ENCODE peak calls at places on chromosomes 16 and 17, in five cellular contexts. E is HCT116, K is H1, N is transverse colon, D is endothelial cell of umbilical vein. F is an unnamed sample.
A peak's percentile ranks its signal among the peaks of the same experiment; 100 is the strongest.

GRCh38 chr16:57614546-57615343 is 13.7 kb upstream of the ADGRG1 start:
- DNase-seq in E (no peak), K (peak; percentile 38), N (no peak), D (no peak), F (peak; percentile 39)

GRCh38 chr17:17830740-17831207 is 6.0 kb downstream of the SREBF1 start:
- DNase-seq in E (no peak), K (no peak), N (peak; percentile 66), D (no peak), F (no peak)

GRCh38 chr16:68921654-68922053 is 78.3 kb downstream of the TANGO6 start:
- DNase-seq in E (peak; percentile 98), K (no peak), N (peak; percentile 38), D (no peak), F (no peak)

GRCh38 chr17:64781394-64781793 is 119.3 kb upstream of the SMURF2 start:
- DNase-seq in E (no peak), K (peak; percentile 73), N (peak; percentile 75), D (peak; percentile 51), F (peak; percentile 77)

GRCh38 chr16:79769320-79770243 is 169.0 kb upstream of the MAF start:
- DNase-seq in E (no peak), K (no peak), N (no peak), D (no peak), F (no peak)

GRCh38 chr17:57889892-57890856 is 40.3 kb upstream of the MRPS23 start:
- DNase-seq in E (peak; percentile 67), K (no peak), N (peak; percentile 69), D (peak; percentile 72), F (peak; percentile 97)

GRCh38 chr17:44269118-44269794 is 1.3 kb upstream of the SLC4A1 start:
- DNase-seq in E (no peak), K (no peak), N (no peak), D (no peak), F (no peak)

GRCh38 chr17:70239391-70239826 is 70.1 kb downstream of the KCNJ2 start:
- DNase-seq in E (no peak), K (no peak), N (no peak), D (peak; percentile 73), F (no peak)

GRCh38 chr16:55475919-55476318 is 3.1 kb upstream of the MMP2 start:
- DNase-seq in E (no peak), K (no peak), N (no peak), D (no peak), F (no peak)

GRCh38 chr17:30939059-30939689 is 17.4 kb downstream of the ADAP2 start:
- DNase-seq in E (no peak), K (no peak), N (no peak), D (no peak), F (no peak)
- H3K4me1 ChIP-seq in E (no peaks in the 10 kb centered on the region), K (no peaks in the 10 kb centered on the region), N (no peaks in the 10 kb centered on the region), D (no peaks in the 10 kb centered on the region), F (no peaks in the 10 kb centered on the region)

GRCh38 chr17:78172284-78173024 is 4.1 kb downstream of the SYNGR2 start:
- DNase-seq in E (no peak), K (peak; percentile 61), N (peak; percentile 89), D (peak; percentile 21), F (no peak)

GRCh38 chr17:78173025-78173715 is 4.8 kb downstream of the SYNGR2 start:
- DNase-seq in E (no peak), K (no peak), N (peak; percentile 68), D (no peak), F (no peak)

GRCh38 chr17:78175643-78175981 is 7.2 kb downstream of the SYNGR2 start:
- DNase-seq in E (no peak), K (no peak), N (no peak), D (no peak), F (no peak)

GRCh38 chr17:78174870-78175642 is 6.7 kb downstream of the SYNGR2 start:
- DNase-seq in E (no peak), K (peak; percentile 68), N (peak; percentile 62), D (no peak), F (no peak)

DNA sequence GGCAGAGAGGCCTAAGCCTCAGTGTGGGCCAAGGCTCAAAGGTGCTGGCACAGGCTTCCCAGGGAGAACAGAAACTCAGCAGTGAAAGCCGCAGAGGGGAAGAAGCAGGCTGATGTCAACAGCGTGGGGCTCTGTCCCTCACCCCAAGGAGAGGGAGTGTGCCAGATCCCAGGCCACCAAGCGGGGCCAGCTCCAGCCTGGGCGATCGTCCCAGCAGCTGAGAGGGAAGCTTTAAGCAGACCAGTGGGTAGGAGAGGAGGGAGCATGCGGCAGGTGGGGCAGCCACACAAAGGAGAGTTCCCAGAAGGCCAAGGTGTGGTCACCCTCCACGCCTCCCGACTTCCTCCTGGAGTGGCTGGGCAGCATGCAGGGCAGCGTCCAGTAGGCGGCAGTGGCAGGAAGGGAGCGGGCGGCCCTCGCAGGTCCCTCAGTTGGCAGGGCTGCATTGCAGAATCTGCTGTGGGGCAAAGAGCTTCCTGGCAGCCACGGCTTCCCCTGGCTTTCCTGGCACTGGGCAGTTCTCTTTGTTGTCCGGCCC is 6.0 kb downstream of the SYNGR2 start:
- DNase-seq in E (no peak), K (no peak), N (peak; percentile 91), D (peak; percentile 73), F (peak; percentile 85)
- TF ChIP-seq POLR2A in E (no peak), K (no peak), N (peak; percentile 85), D (no peak), F (no peak)

DNA sequence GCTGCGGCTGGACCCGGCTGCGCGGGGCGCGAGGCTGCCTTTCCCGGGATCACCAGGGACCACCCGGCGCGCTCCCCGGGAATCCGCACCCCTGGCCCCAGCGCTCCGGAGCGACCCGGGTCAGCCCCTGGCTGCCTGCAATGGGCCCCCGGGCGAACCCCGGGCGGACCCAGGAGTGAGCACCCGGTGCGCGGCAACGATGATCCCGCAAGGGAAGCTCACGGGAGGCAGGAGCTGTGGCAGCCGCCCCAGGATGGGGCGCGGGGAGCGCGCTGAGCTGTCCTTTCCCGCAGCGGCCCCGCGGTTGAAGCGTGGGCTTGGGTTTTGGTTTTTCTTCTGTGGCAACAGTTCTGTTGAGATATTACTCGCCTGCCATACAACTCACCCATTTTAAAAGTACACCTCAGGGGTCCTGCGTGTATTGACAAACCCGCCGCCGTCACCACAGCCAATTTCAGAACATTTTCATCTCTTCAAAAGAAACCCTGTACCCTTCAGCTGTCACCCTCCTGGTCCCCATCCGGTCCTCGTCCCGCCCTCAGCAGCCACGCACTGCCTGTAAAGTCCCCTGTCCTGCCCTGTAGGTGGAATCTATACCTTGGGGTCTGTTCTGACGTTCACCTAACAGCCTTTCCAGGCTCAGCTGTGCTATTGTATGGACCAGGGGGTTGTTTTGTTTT is 12.8 kb downstream of the CHMP6 start:
- DNase-seq in E (no peak), K (no peak), N (no peak), D (no peak), F (no peak)
- H3K27me3 ChIP-seq in E (peaks cover 12% of the 10 kb centered on the region), K (peaks cover 18% of the 10 kb centered on the region), N (peaks cover 33% of the 10 kb centered on the region), D (peaks cover 19% of the 10 kb centered on the region), F (peaks cover 16% of the 10 kb centered on the region)

GRCh38 chr17:47725446-47726109 is 7.5 kb upstream of the TBX21 start:
- DNase-seq in E (no peak), K (no peak), N (no peak), D (no peak), F (no peak)
- H3K4me1 ChIP-seq in E (peaks cover 11% of the 10 kb centered on the region), K (peaks cover 12% of the 10 kb centered on the region), N (no peaks in the 10 kb centered on the region), D (no peaks in the 10 kb centered on the region), F (peaks cover 12% of the 10 kb centered on the region)

DNA sequence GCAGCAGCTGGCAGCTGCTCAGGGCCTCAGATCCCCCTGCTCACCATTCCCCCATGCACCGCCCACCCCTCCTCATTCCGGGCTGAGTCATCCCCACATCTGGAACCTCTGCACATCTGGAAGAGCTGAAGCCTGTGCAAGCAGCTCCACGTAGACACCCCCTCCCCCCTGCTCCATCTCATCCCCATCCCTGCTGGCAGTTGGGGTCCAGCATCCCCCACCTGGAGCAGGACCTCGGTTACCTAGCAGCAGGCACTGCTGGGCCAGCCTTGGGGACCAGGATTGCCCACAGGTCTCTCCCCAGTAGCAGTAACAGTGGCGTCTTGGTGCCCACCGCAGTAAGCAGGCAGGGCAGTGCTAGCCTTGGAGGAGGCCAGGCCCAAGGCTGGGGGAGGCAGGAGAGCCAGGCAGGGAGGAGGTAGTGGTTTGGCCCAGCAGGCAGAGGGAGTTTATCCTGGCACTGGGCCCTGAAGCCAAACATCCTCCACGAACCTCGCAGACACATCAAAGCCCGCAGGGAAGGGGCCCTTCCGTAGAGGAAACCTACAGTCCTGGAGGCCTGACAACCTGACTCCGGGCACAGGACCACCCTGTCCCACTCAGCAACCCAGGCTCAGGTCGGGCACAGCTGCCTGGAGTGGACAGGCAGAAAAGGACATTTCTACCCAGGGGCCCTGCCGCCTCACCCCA is 7.7 kb upstream of the TMEM92 start:
- DNase-seq in E (no peak), K (peak; percentile 43), N (peak; percentile 39), D (peak; percentile 59), F (peak; percentile 91)
- TF ChIP-seq POLR2A in E (no peak), K (no peak), N (no peak), D (no peak), F (no peak)

GRCh38 chr16:3045758-3046505 is 429 bp upstream of the MMP25 start:
- DNase-seq in E (no peak), K (no peak), N (peak; percentile 37), D (no peak), F (no peak)
- H3K27me3 ChIP-seq in E (no peaks in the 10 kb centered on the region), K (no peaks in the 10 kb centered on the region), N (peaks cover 87% of the 10 kb centered on the region), D (peaks cover 18% of the 10 kb centered on the region), F (peaks cover 73% of the 10 kb centered on the region)

DNA sequence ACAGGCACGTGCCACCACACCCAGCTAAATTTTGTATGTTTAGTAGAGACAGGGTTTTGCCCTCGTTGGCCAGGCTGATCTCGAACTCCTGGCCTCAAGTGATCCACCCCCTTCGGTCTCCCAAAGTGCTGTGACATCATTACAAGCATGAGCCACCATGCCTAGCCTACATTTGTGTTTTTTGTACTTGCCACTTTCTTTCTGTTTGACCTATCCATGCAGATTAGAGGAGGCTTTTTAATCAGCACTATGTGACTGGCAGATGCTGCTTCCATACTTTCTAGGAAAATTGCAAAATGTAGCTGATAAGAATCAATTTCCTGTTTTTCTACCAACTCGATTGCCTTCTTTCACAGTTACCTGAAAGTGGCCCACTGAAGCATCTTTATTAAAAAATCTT is 57.3 kb downstream of the B9D1 start:
- DNase-seq in E (no peak), K (no peak), N (no peak), D (no peak), F (peak; percentile 43)
- H3K4me1 ChIP-seq in E (no peaks in the 10 kb centered on the region), K (peaks cover 4% of the 10 kb centered on the region), N (peaks cover 53% of the 10 kb centered on the region), D (peaks cover 23% of the 10 kb centered on the region), F (peaks cover 12% of the 10 kb centered on the region)

F was measured in sigmoid colon.